ENCODE peak calls at places on chromosomes 12 and 14, in seven cellular contexts. One of them, this sample, is unnamed.

GRCh38 chr12:98198261-98198982 is 317.0 kb upstream of the TMPO start:
- DNase-seq in AG04450: no peak
- DNase-seq in fibroblast of lung: no peak
- DNase-seq in fibroblast of pulmonary artery: no peak
- DNase-seq in GM06990: no peak
- DNase-seq in Caco-2: no peak
- DNase-seq in transverse colon: no peak
- DNase-seq in this sample: no peak

GRCh38 chr12:57837779-57838562 is 8.6 kb downstream of the CTDSP2 start:
- DNase-seq in transverse colon: no peak
- DNase-seq in Caco-2: no peak
- DNase-seq in GM06990: peak
- DNase-seq in fibroblast of lung: peak
- DNase-seq in fibroblast of pulmonary artery: peak
- DNase-seq in AG04450: no peak
- DNase-seq in this sample: peak

GRCh38 chr12:40794087-40794486 is 101.8 kb downstream of the CNTN1 start:
- DNase-seq in fibroblast of pulmonary artery: no peak
- DNase-seq in Caco-2: no peak
- DNase-seq in GM06990: no peak
- DNase-seq in transverse colon: no peak
- DNase-seq in fibroblast of lung: no peak
- DNase-seq in AG04450: no peak
- DNase-seq in this sample: no peak

GRCh38 chr12:50033317-50033679 is 8.0 kb upstream of the RACGAP1 start:
- DNase-seq in fibroblast of lung: no peak
- DNase-seq in fibroblast of pulmonary artery: no peak
- DNase-seq in GM06990: no peak
- DNase-seq in Caco-2: peak
- DNase-seq in AG04450: no peak
- DNase-seq in transverse colon: no peak
- DNase-seq in this sample: no peak

GRCh38 chr14:90093942-90094595 is 32.3 kb downstream of the KCNK13 start:
- DNase-seq in fibroblast of lung: peak
- DNase-seq in Caco-2: no peak
- DNase-seq in transverse colon: no peak
- DNase-seq in AG04450: no peak
- DNase-seq in fibroblast of pulmonary artery: peak
- DNase-seq in GM06990: no peak
- DNase-seq in this sample: no peak

GRCh38 chr12:30792648-30793499 is 38.1 kb upstream of the CAPRIN2 start:
- DNase-seq in GM06990: no peak
- DNase-seq in AG04450: no peak
- DNase-seq in transverse colon: no peak
- DNase-seq in fibroblast of pulmonary artery: peak
- DNase-seq in Caco-2: no peak
- DNase-seq in fibroblast of lung: peak
- DNase-seq in this sample: no peak

GRCh38 chr12:4587108-4587507 is 25.1 kb downstream of the DYRK4 start:
- DNase-seq in fibroblast of lung: no peak
- DNase-seq in Caco-2: no peak
- DNase-seq in fibroblast of pulmonary artery: no peak
- DNase-seq in transverse colon: no peak
- DNase-seq in AG04450: no peak
- DNase-seq in GM06990: no peak
- DNase-seq in this sample: no peak

GRCh38 chr14:104770851-104771272 is 17.9 kb downstream of the SIVA1 start:
- DNase-seq in transverse colon: no peak
- DNase-seq in Caco-2: no peak
- DNase-seq in GM06990: no peak
- DNase-seq in AG04450: no peak
- DNase-seq in fibroblast of lung: no peak
- DNase-seq in fibroblast of pulmonary artery: no peak
- DNase-seq in this sample: no peak

GRCh38 chr14:84128025-84128424 is 1401.9 kb upstream of the FLRT2 start:
- DNase-seq in fibroblast of lung: no peak
- DNase-seq in AG04450: no peak
- DNase-seq in transverse colon: no peak
- DNase-seq in Caco-2: no peak
- DNase-seq in GM06990: no peak
- DNase-seq in fibroblast of pulmonary artery: peak
- DNase-seq in this sample: no peak

GRCh38 chr12:109817627-109818231 is 15.5 kb downstream of the TRPV4 start:
- DNase-seq in Caco-2: no peak
- DNase-seq in fibroblast of lung: no peak
- DNase-seq in AG04450: no peak
- DNase-seq in transverse colon: no peak
- DNase-seq in fibroblast of pulmonary artery: no peak
- DNase-seq in GM06990: no peak
- DNase-seq in this sample: no peak

GRCh38 chr12:14892726-14893442 is 7.2 kb upstream of the MGP start:
- DNase-seq in fibroblast of lung: peak
- DNase-seq in GM06990: no peak
- DNase-seq in fibroblast of pulmonary artery: peak
- DNase-seq in AG04450: no peak
- DNase-seq in Caco-2: no peak
- DNase-seq in transverse colon: peak
- DNase-seq in this sample: no peak

GRCh38 chr12:10501031-10501430 is 4.7 kb upstream of the EIF2S3B start:
- DNase-seq in Caco-2: no peak
- DNase-seq in AG04450: no peak
- DNase-seq in fibroblast of lung: peak
- DNase-seq in fibroblast of pulmonary artery: peak
- DNase-seq in transverse colon: no peak
- DNase-seq in GM06990: no peak
- DNase-seq in this sample: no peak

GRCh38 chr14:105152794-105153241 is 15.8 kb downstream of the JAG2 start:
- DNase-seq in fibroblast of pulmonary artery: no peak
- DNase-seq in fibroblast of lung: no peak
- DNase-seq in Caco-2: no peak
- DNase-seq in transverse colon: no peak
- DNase-seq in GM06990: no peak
- DNase-seq in AG04450: no peak
- DNase-seq in this sample: no peak

GRCh38 chr12:27901959-27902358 is 70.6 kb downstream of the PTHLH start:
- DNase-seq in fibroblast of pulmonary artery: peak
- DNase-seq in AG04450: no peak
- DNase-seq in Caco-2: no peak
- DNase-seq in GM06990: no peak
- DNase-seq in fibroblast of lung: no peak
- DNase-seq in transverse colon: no peak
- DNase-seq in this sample: no peak

GRCh38 chr12:131908716-131909595 is 14.5 kb downstream of the ULK1 start:
- DNase-seq in fibroblast of lung: no peak
- DNase-seq in transverse colon: no peak
- DNase-seq in AG04450: no peak
- DNase-seq in Caco-2: no peak
- DNase-seq in GM06990: peak
- DNase-seq in fibroblast of pulmonary artery: no peak
- DNase-seq in this sample: no peak

GRCh38 chr12:16844875-16845274 is 238.9 kb upstream of the LMO3 start:
- DNase-seq in Caco-2: no peak
- DNase-seq in fibroblast of lung: no peak
- DNase-seq in GM06990: no peak
- DNase-seq in transverse colon: no peak
- DNase-seq in fibroblast of pulmonary artery: no peak
- DNase-seq in AG04450: no peak
- DNase-seq in this sample: peak

GRCh38 chr12:92879698-92880322 is 49.3 kb downstream of the EEA1 start:
- DNase-seq in fibroblast of pulmonary artery: peak
- DNase-seq in GM06990: no peak
- DNase-seq in fibroblast of lung: no peak
- DNase-seq in transverse colon: no peak
- DNase-seq in AG04450: no peak
- DNase-seq in Caco-2: no peak
- DNase-seq in this sample: no peak

GRCh38 chr12:11732023-11732422 is 82.5 kb downstream of the ETV6 start:
- DNase-seq in AG04450: no peak
- DNase-seq in GM06990: no peak
- DNase-seq in Caco-2: no peak
- DNase-seq in fibroblast of lung: no peak
- DNase-seq in fibroblast of pulmonary artery: no peak
- DNase-seq in transverse colon: no peak
- DNase-seq in this sample: no peak

GRCh38 chr12:11731042-11731357 is 81.5 kb downstream of the ETV6 start:
- DNase-seq in fibroblast of lung: no peak
- DNase-seq in fibroblast of pulmonary artery: no peak
- DNase-seq in transverse colon: no peak
- DNase-seq in AG04450: no peak
- DNase-seq in GM06990: no peak
- DNase-seq in Caco-2: no peak
- DNase-seq in this sample: no peak

GRCh38 chr12:11732760-11733159 is 83.3 kb downstream of the ETV6 start:
- DNase-seq in fibroblast of lung: no peak
- DNase-seq in Caco-2: no peak
- DNase-seq in fibroblast of pulmonary artery: no peak
- DNase-seq in transverse colon: no peak
- DNase-seq in GM06990: no peak
- DNase-seq in AG04450: no peak
- DNase-seq in this sample: no peak

GRCh38 chr12:11730299-11731041 is 81.0 kb downstream of the ETV6 start:
- DNase-seq in transverse colon: peak
- DNase-seq in Caco-2: peak
- DNase-seq in fibroblast of lung: no peak
- DNase-seq in AG04450: no peak
- DNase-seq in fibroblast of pulmonary artery: no peak
- DNase-seq in GM06990: peak
- DNase-seq in this sample: no peak

GRCh38 chr12:11731455-11731854 is 82.0 kb downstream of the ETV6 start:
- DNase-seq in AG04450: no peak
- DNase-seq in fibroblast of pulmonary artery: peak
- DNase-seq in transverse colon: no peak
- DNase-seq in GM06990: no peak
- DNase-seq in fibroblast of lung: no peak
- DNase-seq in Caco-2: no peak
- DNase-seq in this sample: no peak
- H3K4me3 ChIP-seq in AG04450: no peak
- H3K4me3 ChIP-seq in fibroblast of pulmonary artery: no peak
- H3K4me3 ChIP-seq in transverse colon: no peak
- H3K4me3 ChIP-seq in GM06990: peak
- H3K4me3 ChIP-seq in fibroblast of lung: no peak
- H3K4me3 ChIP-seq in Caco-2: no peak
- H3K4me3 ChIP-seq in this sample: no peak

GRCh38 chr14:64929003-64929337 is 13.6 kb downstream of the GPX2 start:
- DNase-seq in transverse colon: no peak
- DNase-seq in fibroblast of pulmonary artery: no peak
- DNase-seq in fibroblast of lung: no peak
- DNase-seq in AG04450: no peak
- DNase-seq in Caco-2: no peak
- DNase-seq in GM06990: no peak
- DNase-seq in this sample: no peak

GRCh38 chr14:64930085-64930843 is 12.3 kb downstream of the GPX2 start:
- DNase-seq in Caco-2: no peak
- DNase-seq in GM06990: no peak
- DNase-seq in fibroblast of lung: no peak
- DNase-seq in fibroblast of pulmonary artery: peak
- DNase-seq in transverse colon: no peak
- DNase-seq in AG04450: no peak
- DNase-seq in this sample: no peak

GRCh38 chr14:64931123-64931522 is 11.4 kb downstream of the GPX2 start:
- DNase-seq in AG04450: no peak
- DNase-seq in fibroblast of lung: no peak
- DNase-seq in fibroblast of pulmonary artery: no peak
- DNase-seq in transverse colon: no peak
- DNase-seq in Caco-2: no peak
- DNase-seq in GM06990: no peak
- DNase-seq in this sample: no peak

GRCh38 chr14:64926398-64926995 is 12.2 kb downstream of the CHURC1 start:
- DNase-seq in AG04450: no peak
- DNase-seq in transverse colon: no peak
- DNase-seq in Caco-2: no peak
- DNase-seq in fibroblast of pulmonary artery: no peak
- DNase-seq in GM06990: no peak
- DNase-seq in fibroblast of lung: no peak
- DNase-seq in this sample: peak

DNA sequence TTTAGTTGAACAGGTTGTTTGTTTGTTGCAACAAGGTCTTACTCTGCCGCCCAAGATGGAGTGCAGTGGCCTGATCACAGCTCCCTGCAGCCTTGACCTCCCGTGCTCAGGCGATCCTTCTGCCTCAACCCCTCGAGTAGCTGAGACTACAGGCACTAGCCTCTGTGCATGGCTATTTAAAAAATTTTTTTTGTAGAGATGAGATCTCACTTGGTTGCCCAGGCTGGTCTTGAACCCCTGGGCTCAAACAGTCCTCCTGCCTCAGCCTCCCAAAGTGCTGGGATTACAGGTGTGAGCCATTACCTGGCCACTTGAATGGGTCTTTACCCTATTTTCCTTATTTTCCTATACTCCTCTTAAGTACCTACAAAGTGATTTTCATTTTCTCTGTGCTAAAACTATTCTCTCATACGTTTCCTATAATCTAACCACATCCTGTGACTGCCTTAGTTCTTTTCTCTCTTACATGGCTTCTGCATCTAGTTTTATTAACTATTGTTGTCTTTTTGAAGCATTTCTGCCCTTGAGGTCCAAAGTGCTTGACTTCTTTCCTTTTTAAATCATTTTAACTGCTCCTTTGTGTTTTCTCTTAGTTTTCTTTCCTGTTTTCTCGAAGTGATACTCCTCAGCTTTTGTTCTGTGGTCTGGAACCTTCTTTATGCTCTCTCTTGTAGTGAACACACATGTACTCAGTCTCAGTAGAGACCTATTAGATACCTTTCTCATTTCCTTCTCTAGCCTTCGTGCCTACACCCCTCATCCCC is 14.1 kb downstream of the GPX2 start:
- DNase-seq in fibroblast of pulmonary artery: no peak
- DNase-seq in GM06990: no peak
- DNase-seq in AG04450: no peak
- DNase-seq in fibroblast of lung: no peak
- DNase-seq in transverse colon: no peak
- DNase-seq in Caco-2: no peak
- DNase-seq in this sample: peak
- H3K4me3 ChIP-seq in fibroblast of pulmonary artery: no peak
- H3K4me3 ChIP-seq in GM06990: no peak
- H3K4me3 ChIP-seq in AG04450: no peak
- H3K4me3 ChIP-seq in fibroblast of lung: no peak
- H3K4me3 ChIP-seq in transverse colon: no peak
- H3K4me3 ChIP-seq in Caco-2: no peak
- H3K4me3 ChIP-seq in this sample: no peak

GRCh38 chr14:37586783-37587428 is 8.1 kb downstream of the FOXA1 start:
- DNase-seq in GM06990: no peak
- DNase-seq in Caco-2: no peak
- DNase-seq in AG04450: no peak
- DNase-seq in fibroblast of pulmonary artery: no peak
- DNase-seq in fibroblast of lung: no peak
- DNase-seq in transverse colon: no peak
- DNase-seq in this sample: no peak
- H3K4me3 ChIP-seq in GM06990: no peak
- H3K4me3 ChIP-seq in Caco-2: peak
- H3K4me3 ChIP-seq in AG04450: no peak
- H3K4me3 ChIP-seq in fibroblast of pulmonary artery: no peak
- H3K4me3 ChIP-seq in fibroblast of lung: no peak
- H3K4me3 ChIP-seq in transverse colon: peak
- H3K4me3 ChIP-seq in this sample: no peak

DNA sequence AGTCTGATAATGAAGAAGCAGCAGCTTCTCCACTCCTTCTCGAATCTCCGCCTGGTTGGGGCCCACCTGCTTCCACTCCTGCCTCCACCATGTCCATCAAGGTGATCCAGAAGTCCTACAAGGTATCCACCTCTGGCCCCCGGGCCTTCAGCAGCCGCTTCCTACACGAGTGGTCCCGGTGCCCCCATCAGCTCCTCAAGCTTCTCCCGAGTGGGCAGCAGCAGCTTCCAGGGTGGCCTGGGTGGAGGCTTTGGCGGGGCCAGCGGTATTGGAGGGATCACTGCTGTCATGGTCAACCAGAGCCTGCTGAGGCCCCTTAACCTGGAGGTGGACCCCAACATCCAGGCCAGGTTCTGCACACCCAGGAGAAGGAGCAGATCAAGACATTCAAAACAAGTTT is 381.0 kb upstream of the USP15 start:
- DNase-seq in GM06990: no peak
- DNase-seq in Caco-2: no peak
- DNase-seq in fibroblast of lung: no peak
- DNase-seq in fibroblast of pulmonary artery: no peak
- DNase-seq in AG04450: no peak
- DNase-seq in transverse colon: no peak
- DNase-seq in this sample: no peak
- H3K4me3 ChIP-seq in GM06990: no peak
- H3K4me3 ChIP-seq in Caco-2: no peak
- H3K4me3 ChIP-seq in fibroblast of lung: no peak
- H3K4me3 ChIP-seq in fibroblast of pulmonary artery: no peak
- H3K4me3 ChIP-seq in AG04450: no peak
- H3K4me3 ChIP-seq in transverse colon: no peak
- H3K4me3 ChIP-seq in this sample: no peak